ENCODE peak calls at places on chromosome 11, in eight cellular contexts. N is globus pallidus, J is neural crest cell, K is NCI-H510A treated with DMSO at 0.1 percent for 48 hours, I is T follicular helper cell, F is choroid plexus epithelial cell, H is DMS79 treated with DMSO at 0.1 percent for 48 hours, Z is HS-5. E is an unnamed sample.

GRCh38 chr11:31921066-31921465 is 109.9 kb upstream of the PAX6 start:
- DNase-seq in H (no peak), I (no peak), K (no peak), Z (peak), J (no peak), F (no peak), N (no peak), E (no peak)

GRCh38 chr11:7484645-7485044 is 661 bp upstream of the OLFML1 start:
- DNase-seq in I (no peak), N (no peak), J (no peak), F (peak), Z (no peak), H (no peak), K (no peak), E (no peak)

GRCh38 chr11:64296236-64296635 is 3.9 kb upstream of the CATSPERZ start:
- DNase-seq in N (no peak), J (no peak), H (no peak), K (no peak), I (no peak), F (no peak), Z (no peak), E (no peak)

GRCh38 chr11:19359425-19360000 is 118.8 kb upstream of the E2F8 start:
- DNase-seq in I (no peak), F (peak), J (no peak), Z (no peak), H (no peak), K (no peak), N (no peak), E (no peak)

GRCh38 chr11:107177106-107177477 is 158.8 kb upstream of the GUCY1A2 start:
- DNase-seq in J (no peak), I (no peak), H (no peak), N (no peak), F (no peak), Z (no peak), K (no peak), E (no peak)

GRCh38 chr11:28962492-28962891 is 854.3 kb downstream of the METTL15 start:
- DNase-seq in N (no peak), Z (no peak), H (no peak), F (no peak), J (no peak), I (no peak), K (no peak), E (no peak)

GRCh38 chr11:12091957-12092558 is 18.3 kb upstream of the MICAL2 start:
- DNase-seq in H (peak), K (peak), N (no peak), I (no peak), Z (no peak), J (no peak), F (peak), E (peak)

GRCh38 chr11:79582434-79582833 is 141.6 kb upstream of the TENM4 start:
- DNase-seq in Z (no peak), K (no peak), J (no peak), H (no peak), F (no peak), I (no peak), N (no peak), E (no peak)

GRCh38 chr11:119319702-119320592 is 3.0 kb upstream of the MCAM start:
- DNase-seq in H (no peak), F (no peak), K (no peak), Z (no peak), J (peak), I (no peak), N (peak), E (peak)

GRCh38 chr11:120344302-120345004 is 8.2 kb downstream of the ARHGEF12 start:
- DNase-seq in J (no peak), I (peak), H (peak), K (peak), N (no peak), Z (no peak), F (peak), E (peak)

GRCh38 chr11:68382358-68382998 is 70.1 kb downstream of the LRP5 start:
- DNase-seq in J (no peak), I (no peak), H (no peak), N (no peak), F (no peak), Z (no peak), K (no peak), E (no peak)

E was measured in pons.